ENCODE peak calls at places on chromosomes 16 and 17, in nine cellular contexts. H is endodermal cell; W is activated effector memory CD4-positive, alpha-beta T cell treated with Interleukin-2 at 50 U/mL for 16 hours; A is activated CD8-positive, alpha-beta T cell treated with anti-CD3 and anti-CD28 coated beads for 36 hours; Y is fibroblast of the conjunctiva; Z is fibroblast of the aortic adventitia; S is stimulated activated CD4-positive, alpha-beta T cell treated with anti-CD3 and anti-CD28 coated beads, Interleukin-4, amount 100 ng/mL, for 1 hour; D is AG08396; I is astrocyte of the spinal cord. V is an unnamed sample.

GRCh38 chr16:19046062-19046461 is 21.4 kb upstream of the COQ7 start:
- DNase-seq in D (no peak), Z (no peak), A (no peak), I (no peak), H (no peak), W (no peak), S (no peak), Y (no peak), V (no peak)

GRCh38 chr17:44390250-44390649 is 801 bp upstream of the ITGA2B start:
- DNase-seq in Y (no peak), H (no peak), W (no peak), S (no peak), I (no peak), D (no peak), A (no peak), Z (no peak), V (peak; percentile 20)

GRCh38 chr16:16013812-16014211 is 64.4 kb downstream of the ABCC1 start:
- DNase-seq in D (no peak), Y (no peak), Z (no peak), A (no peak), W (no peak), H (no peak), S (no peak), I (no peak), V (no peak)

GRCh38 chr17:67139784-67140665 is 95.7 kb downstream of the CACNG1 start:
- DNase-seq in D (no peak), I (peak; percentile 46), Y (peak; percentile 22), S (no peak), H (peak; percentile 81), Z (peak; percentile 39), W (no peak), A (no peak), V (peak; percentile 54)

GRCh38 chr17:76716834-76717205 is 6.1 kb upstream of the MXRA7 start:
- DNase-seq in D (peak; percentile 71), Y (no peak), W (no peak), A (no peak), H (no peak), I (peak; percentile 89), S (no peak), Z (peak; percentile 97), V (no peak)

GRCh38 chr17:49913226-49914095 is 55.5 kb upstream of the DLX4 start:
- DNase-seq in D (peak; percentile 56), H (peak; percentile 54), A (no peak), S (no peak), Z (peak; percentile 32), I (peak; percentile 70), Y (no peak), W (no peak), V (no peak)

GRCh38 chr17:36629970-36630369 is 28.6 kb downstream of the MRM1 start:
- DNase-seq in W (no peak), I (no peak), D (no peak), S (no peak), A (no peak), Y (no peak), H (no peak), Z (no peak), V (no peak)

GRCh38 chr17:39889200-39889599 is 21.2 kb downstream of the ZPBP2 start:
- DNase-seq in A (no peak), W (no peak), H (no peak), S (no peak), Z (no peak), I (no peak), D (no peak), Y (no peak), V (no peak)

GRCh38 chr16:749010-749409 is 8.2 kb upstream of the CIAO3 start:
- DNase-seq in Z (peak; percentile 89), W (no peak), S (no peak), A (no peak), H (no peak), Y (no peak), D (peak; percentile 87), I (peak; percentile 28), V (no peak)

GRCh38 chr16:69554495-69554894 is 11.3 kb upstream of the NFAT5 start:
- DNase-seq in Y (no peak), I (no peak), W (no peak), Z (no peak), A (peak; percentile 22), D (no peak), S (no peak), H (no peak), V (no peak)